ENCODE peak calls at places on chromosomes 4 and X, in six cellular contexts. One of them, this sample, is unnamed. For H3K4me1, the result is how much of the 10 kb centered on the place peaks cover.

GRCh38 chr4:157076578-157076947 is 613 bp downstream of the GLRB start:
- DNase-seq in breast epithelium: no peak
- DNase-seq in GM12878: no peak
- DNase-seq in suprapubic skin: no peak
- DNase-seq in stomach: no peak
- DNase-seq in HCT116: no peak
- DNase-seq in this sample: no peak

GRCh38 chr4:122661661-122662160 is 40.8 kb upstream of the IL21 start:
- DNase-seq in breast epithelium: no peak
- DNase-seq in GM12878: no peak
- DNase-seq in suprapubic skin: no peak
- DNase-seq in stomach: no peak
- DNase-seq in HCT116: no peak
- DNase-seq in this sample: no peak

GRCh38 chrX:139851730-139852129 is 81.1 kb downstream of the ATP11C start:
- DNase-seq in breast epithelium: no peak
- DNase-seq in GM12878: no peak
- DNase-seq in suprapubic skin: no peak
- DNase-seq in stomach: no peak
- DNase-seq in HCT116: no peak
- DNase-seq in this sample: no peak

GRCh38 chr4:6297266-6297815 is 27.7 kb downstream of the WFS1 start:
- DNase-seq in breast epithelium: no peak
- DNase-seq in GM12878: no peak
- DNase-seq in suprapubic skin: no peak
- DNase-seq in stomach: no peak
- DNase-seq in HCT116: no peak
- DNase-seq in this sample: no peak

GRCh38 chr4:181030961-181031360 is 1212.2 kb upstream of the TENM3 start:
- DNase-seq in breast epithelium: no peak
- DNase-seq in GM12878: no peak
- DNase-seq in suprapubic skin: no peak
- DNase-seq in stomach: no peak
- DNase-seq in HCT116: no peak
- DNase-seq in this sample: no peak

GRCh38 chr4:10120943-10121567 is 4.5 kb upstream of the WDR1 start:
- DNase-seq in breast epithelium: no peak
- DNase-seq in GM12878: no peak
- DNase-seq in suprapubic skin: no peak
- DNase-seq in stomach: no peak
- DNase-seq in HCT116: no peak
- DNase-seq in this sample: no peak

GRCh38 chrX:139639253-139639652 is 68.7 kb downstream of the MCF2 start:
- DNase-seq in breast epithelium: no peak
- DNase-seq in GM12878: no peak
- DNase-seq in suprapubic skin: no peak
- DNase-seq in stomach: no peak
- DNase-seq in HCT116: no peak
- DNase-seq in this sample: no peak

GRCh38 chr4:72430050-72430449 is 139.0 kb downstream of the ADAMTS3 start:
- DNase-seq in breast epithelium: no peak
- DNase-seq in GM12878: no peak
- DNase-seq in suprapubic skin: no peak
- DNase-seq in stomach: no peak
- DNase-seq in HCT116: no peak
- DNase-seq in this sample: no peak

GRCh38 chrX:19382500-19383145 is 38.9 kb downstream of the PDHA1 start:
- DNase-seq in breast epithelium: no peak
- DNase-seq in GM12878: no peak
- DNase-seq in suprapubic skin: no peak
- DNase-seq in stomach: peak
- DNase-seq in HCT116: peak
- DNase-seq in this sample: peak

GRCh38 chr4:67106846-67107467 is 438.3 kb downstream of the CENPC start:
- DNase-seq in breast epithelium: no peak
- DNase-seq in GM12878: no peak
- DNase-seq in suprapubic skin: no peak
- DNase-seq in stomach: no peak
- DNase-seq in HCT116: no peak
- DNase-seq in this sample: no peak

GRCh38 chr4:28469387-28469786 is 1608.7 kb downstream of the STIM2 start:
- DNase-seq in breast epithelium: no peak
- DNase-seq in GM12878: no peak
- DNase-seq in suprapubic skin: no peak
- DNase-seq in stomach: no peak
- DNase-seq in HCT116: no peak
- DNase-seq in this sample: no peak

GRCh38 chrX:68691921-68692320 is 44.5 kb downstream of the STARD8 start:
- DNase-seq in breast epithelium: no peak
- DNase-seq in GM12878: no peak
- DNase-seq in suprapubic skin: no peak
- DNase-seq in stomach: no peak
- DNase-seq in HCT116: no peak
- DNase-seq in this sample: no peak

GRCh38 chr4:160318567-160319220 is 1215.8 kb downstream of the RAPGEF2 start:
- DNase-seq in breast epithelium: no peak
- DNase-seq in GM12878: no peak
- DNase-seq in suprapubic skin: no peak
- DNase-seq in stomach: no peak
- DNase-seq in HCT116: peak
- DNase-seq in this sample: no peak

GRCh38 chrX:114038358-114038757 is 545.5 kb upstream of the HTR2C start:
- DNase-seq in breast epithelium: no peak
- DNase-seq in GM12878: no peak
- DNase-seq in suprapubic skin: no peak
- DNase-seq in stomach: no peak
- DNase-seq in HCT116: no peak
- DNase-seq in this sample: no peak

GRCh38 chr4:16858275-16858752 is 40.1 kb downstream of the LDB2 start:
- DNase-seq in breast epithelium: no peak
- DNase-seq in GM12878: no peak
- DNase-seq in suprapubic skin: no peak
- DNase-seq in stomach: no peak
- DNase-seq in HCT116: no peak
- DNase-seq in this sample: no peak
- TF ChIP-seq POLR2A in breast epithelium: no peak
- TF ChIP-seq POLR2A in GM12878: no peak
- TF ChIP-seq POLR2A in suprapubic skin: no peak
- TF ChIP-seq POLR2A in stomach: no peak
- TF ChIP-seq POLR2A in HCT116: no peak
- TF ChIP-seq POLR2A in this sample: no peak

GRCh38 chrX:34491126-34491525 is 166.0 kb downstream of the TMEM47 start:
- DNase-seq in breast epithelium: no peak
- DNase-seq in GM12878: no peak
- DNase-seq in suprapubic skin: no peak
- DNase-seq in stomach: no peak
- DNase-seq in HCT116: no peak
- DNase-seq in this sample: no peak
- H3K4me1 ChIP-seq in breast epithelium: under half
- H3K4me1 ChIP-seq in GM12878: under half
- H3K4me1 ChIP-seq in suprapubic skin: under half
- H3K4me1 ChIP-seq in stomach: under half
- H3K4me1 ChIP-seq in HCT116: under half
- H3K4me1 ChIP-seq in this sample: under half

DNA sequence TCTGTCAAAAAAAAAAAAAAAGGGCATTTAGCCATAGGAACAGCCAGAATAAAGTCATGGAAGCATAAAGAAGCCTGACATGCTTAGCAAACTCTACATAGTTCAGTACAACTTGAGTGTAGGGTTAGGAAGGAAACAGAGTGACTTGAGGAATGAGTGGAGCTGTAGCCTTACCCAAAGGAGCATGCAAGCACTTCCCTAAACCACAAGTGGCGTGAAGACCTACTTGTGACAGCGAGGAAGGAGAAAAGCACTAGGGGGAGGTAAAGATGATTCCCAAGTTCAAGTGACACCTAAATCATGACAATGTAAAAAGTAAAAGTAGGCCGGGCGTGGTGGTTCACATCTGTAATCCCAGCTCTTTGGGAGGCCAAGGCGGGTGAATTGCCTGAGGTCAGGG is 21.8 kb upstream of the IQSEC2 start:
- DNase-seq in breast epithelium: no peak
- DNase-seq in GM12878: no peak
- DNase-seq in suprapubic skin: no peak
- DNase-seq in stomach: no peak
- DNase-seq in HCT116: no peak
- DNase-seq in this sample: no peak
- TF ChIP-seq POLR2AphosphoS5 in breast epithelium: no peak
- TF ChIP-seq POLR2AphosphoS5 in GM12878: no peak
- TF ChIP-seq POLR2AphosphoS5 in suprapubic skin: no peak
- TF ChIP-seq POLR2AphosphoS5 in stomach: no peak
- TF ChIP-seq POLR2AphosphoS5 in HCT116: no peak
- TF ChIP-seq POLR2AphosphoS5 in this sample: no peak

GRCh38 chr4:158771776-158772175 is 3.0 kb downstream of the FNIP2 start:
- DNase-seq in breast epithelium: no peak
- DNase-seq in GM12878: no peak
- DNase-seq in suprapubic skin: no peak
- DNase-seq in stomach: no peak
- DNase-seq in HCT116: no peak
- DNase-seq in this sample: no peak

GRCh38 chr4:158766419-158767044 is 2.3 kb upstream of the FNIP2 start:
- DNase-seq in breast epithelium: no peak
- DNase-seq in GM12878: no peak
- DNase-seq in suprapubic skin: no peak
- DNase-seq in stomach: no peak
- DNase-seq in HCT116: no peak
- DNase-seq in this sample: no peak

GRCh38 chr4:158770671-158771070 is 1.8 kb downstream of the FNIP2 start:
- DNase-seq in breast epithelium: no peak
- DNase-seq in GM12878: no peak
- DNase-seq in suprapubic skin: no peak
- DNase-seq in stomach: no peak
- DNase-seq in HCT116: no peak
- DNase-seq in this sample: no peak

GRCh38 chr4:158769175-158769831 is 477 bp downstream of the FNIP2 start:
- DNase-seq in breast epithelium: no peak
- DNase-seq in GM12878: no peak
- DNase-seq in suprapubic skin: peak
- DNase-seq in stomach: peak
- DNase-seq in HCT116: no peak
- DNase-seq in this sample: peak

GRCh38 chr4:158768577-158769174 is at the start of gene FNIP2:
- DNase-seq in breast epithelium: peak
- DNase-seq in GM12878: no peak
- DNase-seq in suprapubic skin: peak
- DNase-seq in stomach: peak
- DNase-seq in HCT116: peak
- DNase-seq in this sample: peak
- TF ChIP-seq POLR2A in breast epithelium: no peak
- TF ChIP-seq POLR2A in GM12878: peak
- TF ChIP-seq POLR2A in suprapubic skin: no peak
- TF ChIP-seq POLR2A in stomach: no peak
- TF ChIP-seq POLR2A in HCT116: peak
- TF ChIP-seq POLR2A in this sample: peak

DNA sequence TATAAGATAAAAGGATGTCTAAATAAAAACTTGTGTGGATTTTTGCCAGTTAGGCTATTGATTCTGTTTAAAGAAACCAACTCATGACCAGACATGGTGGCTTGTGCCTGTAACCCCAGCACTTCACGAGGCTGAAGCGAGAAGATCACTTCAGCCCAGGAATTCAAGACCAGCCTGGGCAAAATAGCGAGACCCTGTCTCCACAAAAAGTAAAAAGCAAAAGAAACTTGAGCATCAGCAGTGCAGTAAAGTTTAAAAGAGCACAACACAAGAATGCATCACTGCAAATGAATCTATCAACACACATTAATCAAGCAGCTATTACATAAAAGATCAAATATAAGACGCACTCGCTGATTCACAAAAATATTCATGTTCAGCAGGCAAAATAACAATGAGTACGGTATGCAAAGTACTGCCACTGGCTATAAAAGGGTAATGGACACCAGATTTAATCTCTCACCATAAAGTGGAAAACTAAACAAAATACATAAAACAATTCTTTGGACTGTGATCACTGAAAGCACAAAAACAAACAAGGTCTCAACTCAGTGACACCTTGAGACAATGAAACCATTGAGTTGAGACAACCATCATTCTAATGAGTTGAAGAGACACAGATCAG is 41.3 kb downstream of the LRBA start:
- DNase-seq in breast epithelium: no peak
- DNase-seq in GM12878: no peak
- DNase-seq in suprapubic skin: no peak
- DNase-seq in stomach: no peak
- DNase-seq in HCT116: no peak
- DNase-seq in this sample: no peak
- H3K4me1 ChIP-seq in breast epithelium: under half
- H3K4me1 ChIP-seq in GM12878: under half
- H3K4me1 ChIP-seq in suprapubic skin: under half
- H3K4me1 ChIP-seq in stomach: under half
- H3K4me1 ChIP-seq in HCT116: under half
- H3K4me1 ChIP-seq in this sample: under half

GRCh38 chr4:30948653-30949052 is 228.5 kb downstream of the PCDH7 start:
- DNase-seq in breast epithelium: no peak
- DNase-seq in GM12878: no peak
- DNase-seq in suprapubic skin: no peak
- DNase-seq in stomach: no peak
- DNase-seq in HCT116: peak
- DNase-seq in this sample: no peak
- TF ChIP-seq POLR2AphosphoS5 in breast epithelium: no peak
- TF ChIP-seq POLR2AphosphoS5 in GM12878: no peak
- TF ChIP-seq POLR2AphosphoS5 in suprapubic skin: no peak
- TF ChIP-seq POLR2AphosphoS5 in stomach: no peak
- TF ChIP-seq POLR2AphosphoS5 in HCT116: peak
- TF ChIP-seq POLR2AphosphoS5 in this sample: no peak

DNA sequence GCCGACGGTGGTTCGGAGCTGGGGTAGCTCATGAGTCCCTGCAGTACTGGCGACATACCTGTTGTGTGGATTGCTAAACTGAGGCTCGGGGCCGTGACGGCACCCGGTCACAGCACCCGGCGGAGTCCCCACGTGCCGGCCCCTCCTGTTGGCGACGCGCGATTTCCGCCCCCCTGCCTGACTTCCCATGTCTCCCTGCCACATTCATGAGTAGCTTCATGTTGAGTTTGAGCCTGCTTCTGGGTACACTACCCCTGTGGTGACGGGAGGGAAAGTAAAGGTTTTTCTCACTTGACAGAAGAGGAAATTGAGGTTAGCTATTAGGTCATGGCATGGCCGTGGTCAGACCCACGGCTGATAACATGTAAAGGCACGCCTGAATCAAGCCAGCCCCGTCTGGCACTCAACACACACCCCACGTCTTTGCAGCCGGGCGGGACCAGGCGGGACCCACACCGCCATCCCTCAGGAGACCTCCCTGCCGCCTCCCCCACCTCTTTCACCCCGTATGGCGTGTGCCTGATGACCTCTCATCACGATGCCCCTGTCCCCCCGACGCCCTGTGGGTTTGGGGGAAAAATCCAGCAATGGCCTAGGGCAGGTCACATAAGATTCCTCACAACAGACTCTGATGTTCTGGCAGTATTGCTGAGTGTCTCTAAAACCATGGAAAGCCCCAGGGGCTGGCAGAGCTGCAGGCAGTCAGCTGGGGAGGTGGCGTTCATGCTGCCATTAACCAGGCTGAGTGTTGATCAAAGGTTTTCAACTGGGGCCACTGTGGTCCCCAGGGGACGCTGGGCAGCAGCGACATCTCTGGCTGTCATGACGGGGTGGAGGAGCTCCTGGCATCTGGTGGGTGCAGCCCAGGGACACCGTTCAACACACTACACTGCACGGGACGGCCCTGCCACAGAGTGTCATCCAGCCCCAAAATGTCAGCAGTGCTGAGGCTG is 29.2 kb downstream of the P2RY8 start:
- DNase-seq in breast epithelium: no peak
- DNase-seq in GM12878: peak
- DNase-seq in suprapubic skin: peak
- DNase-seq in stomach: no peak
- DNase-seq in HCT116: no peak
- DNase-seq in this sample: peak
- TF ChIP-seq POLR2A in breast epithelium: no peak
- TF ChIP-seq POLR2A in GM12878: peak
- TF ChIP-seq POLR2A in suprapubic skin: no peak
- TF ChIP-seq POLR2A in stomach: no peak
- TF ChIP-seq POLR2A in HCT116: no peak
- TF ChIP-seq POLR2A in this sample: no peak